ENCODE peak calls at places on chromosomes 7 and 10, in seven cellular contexts. R is breast epithelium, X is spleen, D is tibial nerve, C is adrenal gland, F is HCT116, B is GM12891. H is an unnamed sample.

GRCh38 chr7:116924741-116925140 is 28.6 kb upstream of the ST7 start:
- DNase-seq in B (no peak), D (no peak), R (no peak), C (no peak), X (no peak), F (no peak), H (no peak)

GRCh38 chr7:41877118-41877517 is 174.2 kb upstream of the INHBA start:
- DNase-seq in B (no peak), X (no peak), C (no peak), D (no peak), R (no peak), F (no peak), H (no peak)

GRCh38 chr7:20862554-20862953 is 75.9 kb upstream of the SP8 start:
- DNase-seq in B (no peak), D (no peak), C (no peak), F (no peak), R (no peak), X (no peak), H (no peak)

GRCh38 chr7:32385316-32385956 is 104.7 kb downstream of the LSM5 start:
- DNase-seq in F (no peak), X (no peak), B (no peak), R (no peak), C (no peak), D (no peak), H (no peak)

GRCh38 chr7:19133891-19134290 is 11.3 kb downstream of the FERD3L start:
- DNase-seq in R (no peak), F (no peak), C (no peak), X (no peak), B (no peak), D (no peak), H (no peak)

GRCh38 chr7:574661-575395 is 55.2 kb upstream of the PDGFA start:
- DNase-seq in F (no peak), C (no peak), D (no peak), R (no peak), B (no peak), X (no peak), H (no peak)

GRCh38 chr10:3946234-3947229 is 161.5 kb upstream of the KLF6 start:
- DNase-seq in B (no peak), D (no peak), X (no peak), R (no peak), F (no peak), C (no peak), H (no peak)

GRCh38 chr10:83961620-83962019 is 177.7 kb upstream of the GHITM start:
- DNase-seq in C (no peak), R (no peak), B (no peak), F (no peak), X (no peak), D (no peak), H (no peak)

GRCh38 chr7:38224392-38224791 is 46.3 kb downstream of the STARD3NL start:
- DNase-seq in F (no peak), R (no peak), X (no peak), C (no peak), D (no peak), B (no peak), H (no peak)

GRCh38 chr7:2750054-2750453 is 62.1 kb downstream of the AMZ1 start:
- DNase-seq in B (no peak), F (no peak), R (no peak), C (no peak), D (no peak), X (no peak), H (peak)

GRCh38 chr7:20793686-20794394 is 7.2 kb upstream of the SP8 start:
- DNase-seq in X (no peak), F (no peak), D (no peak), B (no peak), R (no peak), C (no peak), H (peak)

GRCh38 chr7:70660154-70660818 is 471.7 kb upstream of the GALNT17 start:
- DNase-seq in R (no peak), B (no peak), X (peak), D (no peak), C (no peak), F (no peak), H (no peak)

GRCh38 chr10:3310016-3310415 is 137.4 kb upstream of the PITRM1 start:
- DNase-seq in R (no peak), X (no peak), B (no peak), D (no peak), C (no peak), F (no peak), H (no peak)

GRCh38 chr10:74822583-74823089 is 3.8 kb upstream of the KAT6B start:
- DNase-seq in R (no peak), X (no peak), B (no peak), D (no peak), F (no peak), C (no peak), H (peak)

GRCh38 chr7:74464931-74465906 is 11.5 kb downstream of the GTF2IRD1 start:
- DNase-seq in B (no peak), D (no peak), F (no peak), C (no peak), R (peak), X (no peak), H (no peak)

GRCh38 chr10:7902413-7902812 is 84.1 kb downstream of the TAF3 start:
- DNase-seq in C (no peak), X (no peak), B (no peak), R (no peak), F (no peak), D (no peak), H (peak)

GRCh38 chr7:112789824-112790650 is at the start of gene TMEM168:
- DNase-seq in X (peak), C (peak), F (peak), D (peak), B (peak), R (peak), H (peak)
- TF ChIP-seq POLR2A in X (no peak), C (peak), F (peak), D (no peak), B (peak), R (no peak), H (peak)

DNA sequence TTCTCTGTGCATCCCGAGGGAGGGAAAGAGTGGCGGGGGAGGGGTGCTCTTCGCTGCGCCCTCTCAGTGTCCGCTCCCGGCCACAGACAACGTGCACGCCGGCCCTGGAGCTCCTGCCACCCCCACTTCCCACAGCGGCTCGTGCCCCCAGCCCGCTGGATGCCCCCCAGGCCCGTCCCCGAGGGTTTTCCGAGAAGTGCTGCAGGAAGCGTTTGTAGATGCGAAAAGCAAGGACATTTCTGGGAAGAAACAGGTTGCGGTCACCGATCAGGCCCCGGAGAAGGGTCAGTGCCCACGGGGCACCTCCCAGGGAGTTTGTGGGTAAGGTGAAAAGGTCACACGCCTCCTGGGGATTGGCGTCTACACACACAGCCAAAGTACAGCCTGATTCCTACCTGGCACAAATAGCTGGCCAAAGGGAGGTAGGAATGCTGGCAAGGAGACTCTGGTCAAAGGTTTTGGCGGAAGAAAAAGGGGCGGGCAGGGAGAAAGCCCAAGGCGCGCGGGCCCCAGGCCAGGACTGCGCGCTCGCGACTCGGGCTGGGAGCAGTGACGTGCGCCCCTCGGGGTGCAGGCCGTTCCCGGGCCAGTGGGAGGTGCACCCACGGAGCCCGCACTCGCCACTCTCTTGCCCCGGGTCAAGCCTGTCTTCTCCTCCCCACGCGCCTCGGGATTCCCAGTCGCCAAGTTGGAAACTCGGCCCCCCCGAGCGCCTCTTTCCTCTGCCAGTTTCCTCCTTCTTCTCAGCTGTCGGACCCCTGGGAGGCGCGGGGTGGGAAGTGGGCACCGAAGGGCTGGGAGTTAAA is 1.5 kb upstream of the NRP1 start:
- DNase-seq in B (no peak), R (peak), F (no peak), X (peak), C (peak), D (peak), H (no peak)
- TF ChIP-seq POLR2A in B (no peak), R (no peak), F (no peak), X (no peak), C (no peak), D (no peak), H (no peak)

DNA sequence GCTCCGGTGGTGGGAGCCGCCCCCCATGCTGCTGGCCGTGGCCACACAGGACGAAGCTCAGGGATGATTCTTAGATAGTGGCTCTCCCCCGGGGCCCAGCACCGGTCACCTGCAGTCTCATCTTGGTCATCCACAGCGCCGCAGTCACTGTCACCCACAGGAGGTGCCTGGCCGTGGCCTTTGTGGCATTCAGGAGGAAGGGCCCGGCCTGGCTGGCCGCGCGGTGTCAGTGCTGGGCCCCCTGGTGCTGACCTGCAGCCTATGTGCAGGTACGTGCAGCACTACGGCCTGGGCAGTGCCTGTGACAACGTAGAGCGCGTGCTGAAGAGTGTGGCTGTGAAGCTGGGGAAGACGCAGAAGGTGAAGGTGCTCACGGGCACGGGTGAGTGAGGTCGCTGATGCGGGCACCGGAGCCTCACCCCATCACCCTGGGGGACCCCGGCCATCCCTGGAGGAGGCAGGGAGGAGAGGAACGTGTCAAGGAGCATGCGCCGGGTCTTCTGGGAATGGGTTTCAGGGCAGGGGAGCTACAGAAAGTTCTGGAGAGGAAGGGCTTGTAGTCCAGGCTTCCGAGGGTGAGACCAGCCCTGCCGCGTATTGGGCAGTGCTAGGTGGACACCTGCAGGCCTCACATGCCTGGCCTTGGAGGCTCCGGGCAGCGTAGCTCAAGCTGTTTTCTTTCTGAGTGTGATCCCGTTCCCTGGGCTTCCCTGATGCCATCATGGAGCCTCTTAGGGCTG is 5.0 kb downstream of the SPRN start:
- DNase-seq in X (peak), D (no peak), C (no peak), B (no peak), F (no peak), R (peak), H (no peak)
- TF ChIP-seq POLR2A in X (no peak), D (no peak), C (no peak), B (no peak), F (no peak), R (no peak), H (no peak)

DNA sequence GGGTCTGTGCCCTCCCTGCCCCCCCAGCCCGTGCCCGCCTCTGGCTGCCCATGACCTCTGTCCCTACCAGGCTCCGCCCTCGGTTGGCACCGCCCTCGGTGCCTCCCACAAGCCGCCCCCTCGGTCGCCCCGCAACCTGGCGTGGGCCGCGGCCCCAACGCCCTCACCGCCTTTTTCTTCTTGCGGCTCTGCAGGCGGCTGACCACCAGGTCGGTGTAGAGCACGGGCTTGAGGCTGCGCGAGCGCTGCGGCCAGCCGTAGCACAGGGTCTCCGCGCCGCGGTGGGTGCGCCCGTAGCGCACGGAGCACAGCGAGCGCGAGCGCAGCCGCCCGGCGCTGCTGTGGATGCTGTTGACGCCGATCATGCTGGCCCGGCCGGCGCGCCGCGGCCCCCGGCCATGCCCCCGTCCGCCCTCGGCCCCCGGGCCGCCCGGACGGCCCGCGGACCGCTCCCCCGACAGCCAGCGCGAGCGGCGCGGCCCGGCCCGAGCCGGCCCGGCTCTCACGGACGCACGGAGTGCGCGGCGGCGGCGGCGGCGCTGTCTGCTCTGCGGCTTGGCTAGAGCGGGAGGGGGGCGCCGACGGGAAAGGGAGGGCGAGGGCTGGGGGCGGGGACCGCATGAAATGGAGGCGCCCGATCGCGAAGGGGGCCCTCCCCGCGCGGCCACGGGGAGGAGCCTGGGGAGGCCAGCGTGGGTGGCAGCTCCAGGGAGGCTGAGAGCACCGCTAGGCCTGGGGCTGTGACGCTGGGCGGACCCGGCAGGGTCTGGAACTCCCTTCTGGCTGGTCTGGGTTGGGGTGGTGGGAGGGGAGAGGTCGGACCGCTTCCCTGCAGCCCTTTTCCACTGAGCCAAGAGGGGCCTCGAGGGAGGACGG is 9.6 kb downstream of the PSD start:
- DNase-seq in C (no peak), F (no peak), R (no peak), D (no peak), B (no peak), X (peak), H (no peak)
- TF ChIP-seq POLR2A in C (no peak), F (no peak), R (no peak), D (no peak), B (no peak), X (no peak), H (no peak)

DNA sequence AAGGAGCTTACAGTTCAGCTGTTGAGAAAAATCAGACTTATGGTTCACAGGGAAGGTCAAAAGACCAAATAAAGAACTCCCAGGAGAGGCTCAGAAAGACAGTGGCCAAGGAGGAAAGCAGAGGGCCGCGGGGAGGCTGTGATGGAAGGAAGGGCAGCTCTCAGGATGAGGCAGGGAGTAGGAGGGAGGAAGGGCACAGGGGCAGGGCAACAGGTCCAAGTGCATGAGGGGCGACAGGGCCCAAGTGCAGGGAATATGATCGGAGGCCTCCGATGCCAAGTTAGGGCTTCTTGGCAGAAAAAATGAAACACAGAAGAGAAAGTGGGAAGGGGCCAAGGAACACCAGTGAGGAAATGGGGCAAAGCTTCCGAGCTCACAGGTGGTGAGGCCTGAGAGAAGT is 13.4 kb upstream of the PNLIPRP2 start:
- DNase-seq in B (no peak), X (no peak), R (no peak), F (no peak), C (no peak), D (no peak), H (no peak)
- TF ChIP-seq POLR2A in B (no peak), X (no peak), R (no peak), F (no peak), C (no peak), D (no peak), H (no peak)

GRCh38 chr7:30026229-30027064 is at the start of gene FKBP14:
- DNase-seq in R (peak), X (peak), C (peak), F (peak), B (peak), D (peak), H (peak)
- TF ChIP-seq POLR2A in R (no peak), X (no peak), C (no peak), F (peak), B (peak), D (no peak), H (peak)